ENCODE peak calls at places on chromosome 12, in eight cellular contexts. Y is naive thymus-derived CD4-positive, alpha-beta T cell; K is cardiac muscle cell; L is upper lobe of left lung; B is upper lobe of right lung; I is right lobe of liver; J is NT2/D1; X is tibial artery. D is an unnamed sample. For H3K4me1, the result is how much of the 10 kb centered on the place peaks cover.

GRCh38 chr12:95230313-95230712 is 12.7 kb downstream of the VEZT start:
- DNase-seq in J (no peak), Y (no peak), I (no peak), L (no peak), X (no peak), K (no peak), B (no peak), D (no peak)

GRCh38 chr12:132484183-132484890 is 5.6 kb upstream of the FBRSL1 start:
- DNase-seq in X (no peak), L (no peak), B (no peak), J (no peak), I (peak), K (no peak), Y (no peak), D (no peak)

GRCh38 chr12:51661836-51662235 is 70.8 kb downstream of the SCN8A start:
- DNase-seq in J (no peak), K (no peak), I (no peak), X (no peak), L (no peak), Y (no peak), B (no peak), D (no peak)

GRCh38 chr12:131971226-131971625 is 21.5 kb downstream of the EP400 start:
- DNase-seq in L (no peak), I (no peak), J (no peak), B (no peak), Y (no peak), K (no peak), X (no peak), D (peak)

GRCh38 chr12:39145175-39145999 is 240.0 kb upstream of the CPNE8 start:
- DNase-seq in L (peak), I (peak), X (no peak), B (peak), Y (no peak), J (peak), K (peak), D (no peak)

GRCh38 chr12:14111230-14111865 is 129.9 kb upstream of the GRIN2B start:
- DNase-seq in I (no peak), Y (no peak), L (no peak), K (no peak), X (no peak), J (peak), B (no peak), D (no peak)

GRCh38 chr12:108850854-108851573 is 6.4 kb downstream of the SSH1 start:
- DNase-seq in I (no peak), L (peak), K (peak), B (no peak), J (no peak), X (peak), Y (no peak), D (peak)

GRCh38 chr12:49880756-49881390 is 22.8 kb downstream of the FAIM2 start:
- DNase-seq in K (no peak), J (no peak), I (peak), Y (no peak), X (no peak), B (no peak), L (no peak), D (no peak)

GRCh38 chr12:130640496-130640895 is 75.6 kb downstream of the RIMBP2 start:
- DNase-seq in K (no peak), J (no peak), Y (no peak), X (no peak), I (no peak), L (no peak), B (no peak), D (no peak)

GRCh38 chr12:69459477-69459876 is 10.7 kb upstream of the FRS2 start:
- DNase-seq in B (no peak), L (no peak), I (no peak), Y (no peak), J (no peak), X (no peak), K (no peak), D (no peak)

GRCh38 chr12:52521581-52522266 is 1.5 kb upstream of the KRT5 start:
- DNase-seq in Y (no peak), I (no peak), B (no peak), X (no peak), J (no peak), L (no peak), K (peak), D (no peak)

GRCh38 chr12:70936414-70936813 is 15.9 kb upstream of the PTPRR start:
- DNase-seq in X (no peak), L (no peak), B (no peak), K (no peak), I (no peak), J (no peak), Y (no peak), D (no peak)

GRCh38 chr12:69653703-69654102 is 43.0 kb upstream of the LRRC10 start:
- DNase-seq in L (no peak), J (no peak), B (no peak), I (no peak), X (no peak), K (peak), Y (no peak), D (no peak)

GRCh38 chr12:110796952-110797351 is 49.8 kb upstream of the CCDC63 start:
- DNase-seq in B (no peak), L (no peak), J (no peak), I (no peak), Y (no peak), X (no peak), K (no peak), D (no peak)

GRCh38 chr12:59182191-59182590 is 261.9 kb upstream of the LRIG3 start:
- DNase-seq in B (no peak), I (no peak), L (no peak), Y (no peak), X (no peak), K (no peak), J (no peak), D (no peak)

GRCh38 chr12:85779768-85780167 is 56.4 kb downstream of the RASSF9 start:
- DNase-seq in L (no peak), X (no peak), I (no peak), K (no peak), J (no peak), B (no peak), Y (no peak), D (no peak)

GRCh38 chr12:56867216-56867615 is 67.0 kb downstream of the SDR9C7 start:
- DNase-seq in X (no peak), L (no peak), Y (no peak), I (no peak), B (no peak), J (no peak), K (no peak), D (no peak)

DNA sequence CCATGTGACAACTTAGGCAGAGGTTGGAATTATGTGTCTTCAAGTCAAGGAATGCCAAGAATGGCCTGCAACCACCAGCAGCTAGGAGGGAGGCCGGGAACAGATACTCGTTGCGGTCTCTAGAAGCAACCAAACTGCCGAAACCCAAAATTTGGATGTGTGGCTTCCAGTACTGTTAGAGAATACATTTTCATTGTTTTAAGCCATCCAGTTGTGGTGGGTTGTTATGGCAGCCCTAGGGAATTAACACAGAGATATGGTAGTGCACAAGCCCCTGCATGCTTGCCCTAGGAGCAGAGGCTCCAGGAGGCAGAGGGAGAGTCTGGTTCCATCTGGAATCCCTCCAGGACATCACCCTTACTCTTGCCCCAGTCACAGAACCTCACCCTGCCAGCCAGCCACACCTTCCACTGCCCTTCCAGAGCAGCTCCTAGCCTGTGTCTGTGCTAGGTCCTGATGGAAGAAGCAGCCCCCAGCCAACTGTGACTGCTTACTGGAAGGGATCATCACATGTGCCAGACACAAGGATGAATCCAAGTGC is 19.5 kb downstream of the PITPNM2 start:
- DNase-seq in K (no peak), L (no peak), X (no peak), J (no peak), B (no peak), I (no peak), Y (no peak), D (no peak)
- H3K4me1 ChIP-seq in K (under half), L (under half), X (under half), J (under half), B (under half), I (under half), Y (under half), D (under half)

DNA sequence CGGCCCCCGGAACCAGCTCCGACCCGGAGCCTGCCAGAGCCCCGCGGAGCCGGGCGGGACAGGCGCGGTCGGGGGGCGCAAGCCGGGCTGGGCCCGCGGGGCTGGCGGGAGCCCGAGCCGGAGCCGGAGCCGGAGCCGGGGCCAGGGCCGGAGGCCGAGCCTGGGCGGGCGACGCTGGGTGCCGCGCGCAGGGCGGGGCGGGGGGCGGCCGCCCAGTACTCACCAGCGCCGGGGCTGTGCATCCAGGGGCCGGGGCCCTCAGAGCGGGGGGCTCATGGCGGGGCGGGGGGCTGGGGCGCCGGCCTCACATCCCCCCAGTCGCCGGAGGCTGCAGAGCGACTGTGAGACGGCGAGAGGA is 180 bp downstream of the HDAC7 start:
- DNase-seq in B (no peak), I (no peak), Y (peak), X (no peak), K (no peak), J (no peak), L (no peak), D (no peak)
- H3K4me1 ChIP-seq in B (half or more), I (under half), Y (half or more), X (half or more), K (half or more), J (under half), L (half or more), D (half or more)

GRCh38 chr12:93092559-93092945 is 163.5 kb upstream of the EEA1 start:
- DNase-seq in L (no peak), K (no peak), B (no peak), Y (no peak), X (no peak), I (no peak), J (no peak), D (no peak)

GRCh38 chr12:93093243-93093642 is 164.1 kb upstream of the EEA1 start:
- DNase-seq in X (no peak), Y (no peak), I (no peak), K (no peak), J (no peak), L (no peak), B (no peak), D (no peak)

GRCh38 chr12:93089805-93090569 is 160.9 kb upstream of the EEA1 start:
- DNase-seq in L (no peak), B (no peak), X (no peak), K (peak), J (no peak), I (no peak), Y (peak), D (peak)

GRCh38 chr12:93091851-93092558 is 162.9 kb upstream of the EEA1 start:
- DNase-seq in K (no peak), J (no peak), B (no peak), X (no peak), Y (no peak), L (no peak), I (no peak), D (no peak)

DNA sequence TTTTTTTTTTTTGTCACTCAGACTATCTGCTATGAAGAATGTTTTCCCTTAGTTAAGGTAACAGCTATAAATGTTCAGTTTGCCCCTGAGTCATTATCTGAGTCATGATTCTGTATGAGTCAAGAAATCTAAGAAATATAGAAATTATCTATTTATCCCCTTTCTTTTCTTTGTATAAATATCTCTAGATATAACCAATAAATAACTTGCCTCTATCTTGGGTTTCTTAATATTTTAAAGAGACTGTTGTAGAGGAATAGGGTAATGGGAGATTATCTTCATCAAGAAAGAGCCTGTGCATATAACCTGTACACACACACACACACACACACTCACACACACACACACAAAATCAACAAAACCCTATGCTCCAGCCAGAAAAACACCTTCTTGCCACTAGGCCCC is 161.7 kb upstream of the EEA1 start:
- DNase-seq in B (no peak), Y (no peak), L (no peak), I (no peak), J (no peak), X (no peak), K (peak), D (peak)
- H3K4me1 ChIP-seq in B (under half), Y (under half), L (under half), I (under half), J (under half), X (under half), K (under half), D (under half)

DNA sequence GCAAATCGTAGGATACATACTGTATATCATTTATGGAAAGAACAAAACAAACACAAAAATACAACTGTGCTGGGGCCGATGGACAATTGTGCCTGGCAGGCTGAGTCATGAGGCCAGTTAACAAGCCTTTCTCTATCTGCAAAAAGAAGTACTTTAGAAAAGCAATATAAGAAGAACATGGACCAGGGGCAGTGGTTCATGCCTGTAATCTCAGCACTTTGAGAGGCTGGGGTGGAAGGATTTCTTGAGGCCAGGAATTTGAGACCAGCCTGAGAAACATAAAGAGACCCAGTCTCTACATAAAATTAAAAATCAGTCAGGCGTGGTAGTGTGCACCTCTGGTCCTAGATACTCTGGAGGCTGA is 13.8 kb upstream of the CD27 start:
- DNase-seq in J (no peak), X (no peak), I (peak), Y (no peak), K (no peak), L (no peak), B (peak), D (no peak)
- H3K4me1 ChIP-seq in J (under half), X (under half), I (under half), Y (under half), K (under half), L (under half), B (under half), D (under half)

GRCh38 chr12:127286281-127286680 is 980.7 kb upstream of the TMEM132C start:
- DNase-seq in Y (no peak), B (no peak), I (no peak), K (no peak), J (no peak), X (no peak), L (no peak), D (no peak)
- H3K4me1 ChIP-seq in Y (under half), B (under half), I (under half), K (under half), J (under half), X (under half), L (under half), D (under half)

GRCh38 chr12:112131686-112132085 is 6.3 kb downstream of the TRAFD1 start:
- DNase-seq in X (no peak), J (no peak), L (no peak), B (no peak), Y (no peak), K (no peak), I (no peak), D (no peak)

GRCh38 chr12:112130461-112130998 is 5.2 kb downstream of the TRAFD1 start:
- DNase-seq in X (no peak), B (no peak), L (no peak), I (no peak), J (no peak), Y (peak), K (peak), D (peak)

GRCh38 chr12:112133418-112133817 is 8.1 kb downstream of the TRAFD1 start:
- DNase-seq in L (no peak), J (no peak), X (no peak), I (no peak), Y (no peak), K (no peak), B (no peak), D (no peak)

GRCh38 chr12:112140728-112141127 is 15.4 kb downstream of the TRAFD1 start:
- DNase-seq in B (no peak), J (no peak), X (no peak), Y (no peak), K (no peak), I (no peak), L (peak), D (no peak)

GRCh38 chr12:112134731-112135130 is 9.4 kb downstream of the TRAFD1 start:
- DNase-seq in J (no peak), L (peak), K (no peak), Y (no peak), I (no peak), B (no peak), X (no peak), D (no peak)
- H3K4me1 ChIP-seq in J (under half), L (under half), K (under half), Y (under half), I (under half), B (under half), X (under half), D (under half)

DNA sequence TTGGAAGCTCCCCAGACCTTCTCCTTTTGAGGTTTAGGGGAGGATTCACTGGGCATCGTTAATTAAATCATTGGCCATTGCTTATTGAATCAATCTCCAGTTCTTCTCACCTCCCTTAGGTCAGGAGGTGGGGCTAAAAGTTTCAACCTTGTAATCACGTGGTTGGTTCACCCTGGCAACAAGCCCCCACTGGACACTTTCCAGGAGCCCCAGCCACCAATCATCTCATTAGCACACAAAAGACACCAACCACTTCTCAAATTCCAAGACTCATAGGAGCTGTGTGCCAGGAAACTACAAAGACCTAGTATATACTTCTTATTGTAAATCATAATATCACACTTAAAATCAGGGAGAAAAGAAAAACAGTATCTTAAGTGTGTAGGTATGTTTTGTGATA is 94.6 kb upstream of the PLEKHA5 start:
- DNase-seq in L (no peak), I (no peak), J (no peak), X (no peak), Y (no peak), K (no peak), B (no peak), D (no peak)
- H3K4me1 ChIP-seq in L (under half), I (under half), J (under half), X (under half), Y (under half), K (under half), B (under half), D (under half)

GRCh38 chr12:105077435-105077834 is 6.8 kb downstream of the ALDH1L2 start:
- DNase-seq in I (no peak), Y (no peak), K (peak), J (no peak), X (peak), B (no peak), L (no peak), D (no peak)

GRCh38 chr12:105083041-105083440 is 1.2 kb downstream of the ALDH1L2 start:
- DNase-seq in B (no peak), K (peak), X (no peak), J (no peak), L (no peak), Y (no peak), I (no peak), D (no peak)

GRCh38 chr12:105076098-105076497 is 8.2 kb downstream of the ALDH1L2 start:
- DNase-seq in X (no peak), J (no peak), K (peak), B (no peak), L (no peak), Y (no peak), I (no peak), D (no peak)

GRCh38 chr12:105076913-105077312 is 7.3 kb downstream of the ALDH1L2 start:
- DNase-seq in X (no peak), Y (no peak), B (no peak), I (no peak), J (no peak), L (no peak), K (no peak), D (no peak)

GRCh38 chr12:105079011-105079570 is 5.2 kb downstream of the ALDH1L2 start:
- DNase-seq in I (no peak), X (no peak), B (no peak), J (no peak), L (no peak), Y (no peak), K (no peak), D (no peak)
- H3K4me1 ChIP-seq in I (under half), X (under half), B (under half), J (under half), L (under half), Y (under half), K (under half), D (under half)

D was measured in endothelial cell of umbilical vein.